ENCODE peak calls at places on chromosomes 12 and 14, in seven cellular contexts. H is GM19239; K is RWPE1; W is NCI-H1436 treated with DMSO at 0.1 percent for 48 hours; O is naive thymus-derived CD8-positive, alpha-beta T cell; Q is fibroblast of the aortic adventitia; E is GM23338. F is an unnamed sample.

GRCh38 chr14:26199599-26200370 is 398.0 kb downstream of the NOVA1 start:
- DNase-seq in H (no peak), K (no peak), W (no peak), O (no peak), Q (peak), E (no peak), F (no peak)

GRCh38 chr12:89040146-89040964 is 311.9 kb downstream of the DUSP6 start:
- DNase-seq in H (peak), K (no peak), W (no peak), O (peak), Q (peak), E (peak), F (peak)

GRCh38 chr12:27548301-27549199 is 24.5 kb downstream of the PPFIBP1 start:
- DNase-seq in H (no peak), K (no peak), W (no peak), O (no peak), Q (no peak), E (no peak), F (no peak)

GRCh38 chr12:27331299-27331926 is 1.2 kb upstream of the BMAL2 start:
- DNase-seq in H (peak), K (peak), W (no peak), O (no peak), Q (peak), E (no peak), F (peak)

GRCh38 chr12:89817501-89818226 is 109.0 kb upstream of the ATP2B1 start:
- DNase-seq in H (no peak), K (no peak), W (no peak), O (no peak), Q (no peak), E (no peak), F (peak)

GRCh38 chr12:19971396-19971802 is 396.9 kb upstream of the PDE3A start:
- DNase-seq in H (no peak), K (no peak), W (no peak), O (no peak), Q (peak), E (peak), F (no peak)

GRCh38 chr12:65113621-65114035 is 7.5 kb downstream of the WIF1 start:
- DNase-seq in H (no peak), K (no peak), W (no peak), O (no peak), Q (no peak), E (no peak), F (no peak)

GRCh38 chr14:104086210-104086660 is 735 bp downstream of the ASPG start:
- DNase-seq in H (no peak), K (no peak), W (no peak), O (no peak), Q (no peak), E (no peak), F (peak)

GRCh38 chr12:29148065-29148957 is 767 bp upstream of the FAR2 start:
- DNase-seq in H (no peak), K (no peak), W (no peak), O (no peak), Q (peak), E (no peak), F (peak)

GRCh38 chr12:93102289-93102688 is 173.2 kb upstream of the EEA1 start:
- DNase-seq in H (no peak), K (no peak), W (no peak), O (no peak), Q (no peak), E (no peak), F (no peak)

GRCh38 chr12:15634010-15634676 is 155.0 kb downstream of the EPS8 start:
- DNase-seq in H (no peak), K (no peak), W (no peak), O (no peak), Q (peak), E (no peak), F (no peak)

GRCh38 chr12:92608418-92609091 is 94.2 kb upstream of the PLEKHG7 start:
- DNase-seq in H (no peak), K (peak), W (no peak), O (no peak), Q (peak), E (peak), F (peak)

GRCh38 chr12:242496-242895 is 20.1 kb downstream of the SLC6A13 start:
- DNase-seq in H (no peak), K (no peak), W (no peak), O (no peak), Q (no peak), E (no peak), F (no peak)

GRCh38 chr14:64910847-64911495 is 3.3 kb upstream of the CHURC1 start:
- DNase-seq in H (no peak), K (peak), W (no peak), O (no peak), Q (peak), E (peak), F (no peak)

GRCh38 chr14:62655161-62655560 is 390.1 kb downstream of the KCNH5 start:
- DNase-seq in H (no peak), K (no peak), W (no peak), O (no peak), Q (no peak), E (no peak), F (no peak)

GRCh38 chr12:27975222-27976136 is 2.9 kb upstream of the PTHLH start:
- DNase-seq in H (no peak), K (peak), W (no peak), O (no peak), Q (peak), E (peak), F (peak)